ENCODE peak calls at places on chromosomes 13 and 19, in eight cellular contexts. C is SK-MEL-5, X is heart right ventricle, I is NCI-H2171, W is Kasumi-1, P is D341Med, O is iPS-NIHi11, F is progenitor cell of endocrine pancreas. Q is an unnamed sample.

GRCh38 chr19:55365245-55365644 is 2.2 kb upstream of the GARIN5B start:
- DNase-seq in W (no peak), C (no peak), X (no peak), F (no peak), O (no peak), P (no peak), I (no peak), Q (no peak)

GRCh38 chr19:17394891-17395415 is 957 bp upstream of the CCDC194 start:
- DNase-seq in F (no peak), I (no peak), P (peak), X (peak), W (peak), O (peak), C (peak), Q (peak)

GRCh38 chr13:33970746-33971145 is 152.8 kb downstream of the RFC3 start:
- DNase-seq in X (no peak), C (no peak), P (no peak), I (no peak), F (no peak), W (no peak), O (no peak), Q (no peak)

GRCh38 chr13:22106058-22106457 is 435.2 kb downstream of the FGF9 start:
- DNase-seq in X (no peak), F (no peak), P (no peak), C (no peak), O (no peak), I (no peak), W (no peak), Q (no peak)

GRCh38 chr13:61170791-61171330 is 244.8 kb downstream of the PCDH20 start:
- DNase-seq in O (no peak), F (no peak), X (peak), P (no peak), C (peak), W (no peak), I (no peak), Q (no peak)

GRCh38 chr13:97328222-97328790 is 105.7 kb upstream of the RAP2A start:
- DNase-seq in W (no peak), O (peak), P (no peak), X (no peak), C (peak), I (no peak), F (no peak), Q (peak)

GRCh38 chr13:25977216-25977615 is 74.6 kb downstream of the SHISA2 start:
- DNase-seq in O (peak), X (no peak), I (no peak), C (no peak), F (no peak), W (no peak), P (no peak), Q (peak)

GRCh38 chr13:27822258-27822872 is 30.1 kb downstream of the GSX1 start:
- DNase-seq in F (no peak), P (no peak), I (no peak), C (no peak), O (no peak), X (no peak), W (no peak), Q (no peak)

GRCh38 chr13:110716235-110716505 is 2.7 kb downstream of the ING1 start:
- DNase-seq in O (no peak), P (no peak), F (no peak), C (peak), W (peak), X (peak), I (no peak), Q (no peak)

GRCh38 chr19:4369888-4370260 is 26.5 kb downstream of the MPND start:
- DNase-seq in W (peak), C (peak), O (peak), X (peak), P (peak), I (peak), F (no peak), Q (peak)

GRCh38 chr19:13165091-13165997 is 15.1 kb downstream of the IER2 start:
- DNase-seq in P (no peak), I (no peak), X (no peak), W (no peak), F (no peak), C (no peak), O (peak), Q (peak)

GRCh38 chr13:27338816-27339215 is 68.2 kb downstream of the RASL11A start:
- DNase-seq in F (no peak), C (peak), P (no peak), I (no peak), X (no peak), O (peak), W (no peak), Q (peak)

GRCh38 chr13:110714798-110715394 is 1.4 kb downstream of the ING1 start:
- DNase-seq in F (peak), O (no peak), C (peak), P (no peak), X (peak), W (peak), I (peak), Q (peak)

GRCh38 chr19:16224266-16225045 is 26.7 kb downstream of the AP1M1 start:
- DNase-seq in F (no peak), C (no peak), X (no peak), W (no peak), I (no peak), O (no peak), P (peak), Q (peak)

GRCh38 chr19:2495130-2495641 is 19.3 kb downstream of the GADD45B start:
- DNase-seq in P (peak), F (no peak), X (peak), I (no peak), C (peak), W (no peak), O (peak), Q (peak)

GRCh38 chr19:49920624-49921363 is 8.2 kb upstream of the ATF5 start:
- DNase-seq in O (no peak), X (no peak), C (no peak), W (no peak), P (no peak), F (no peak), I (peak), Q (no peak)

GRCh38 chr13:23701646-23702045 is 131.4 kb downstream of the TNFRSF19 start:
- DNase-seq in X (peak), P (no peak), F (no peak), W (no peak), I (no peak), O (no peak), C (no peak), Q (no peak)

GRCh38 chr13:39616087-39616694 is 13.2 kb upstream of the LHFPL6 start:
- DNase-seq in X (no peak), I (peak), P (peak), O (peak), F (peak), W (peak), C (peak), Q (peak)

GRCh38 chr19:43534811-43535761 is 2.1 kb downstream of the ZNF575 start:
- DNase-seq in O (peak), I (no peak), P (peak), W (peak), X (peak), F (peak), C (peak), Q (peak)

GRCh38 chr19:3458595-3459284 is 21.6 kb downstream of the SMIM24 start:
- DNase-seq in X (no peak), W (no peak), I (no peak), P (no peak), O (peak), C (no peak), F (no peak), Q (peak)

GRCh38 chr13:104253063-104253680 is 1187.0 kb upstream of the SLC10A2 start:
- DNase-seq in F (no peak), P (no peak), C (no peak), I (peak), W (no peak), O (no peak), X (no peak), Q (no peak)

Q was measured in endodermal cell.